ENCODE peak calls at places on chromosomes 6 and 20, in ten cellular contexts. S, U, Y, L, F, I, O, Z, E and X are unnamed samples.

GRCh38 chr6:54441687-54442248 is 133.5 kb downstream of the TINAG start:
- DNase-seq in S (no peak), U (no peak), Y (no peak), L (no peak), F (no peak), I (no peak), O (no peak), Z (no peak), E (no peak), X (no peak)

GRCh38 chr6:130744601-130745382 is 82.4 kb upstream of the SMLR1 start:
- DNase-seq in S (no peak), U (no peak), Y (no peak), L (no peak), F (no peak), I (no peak), O (no peak), Z (peak), E (no peak), X (no peak)

GRCh38 chr6:56902551-56903464 is 52.1 kb upstream of the BEND6 start:
- DNase-seq in S (peak), U (peak), Y (no peak), L (no peak), F (peak), I (no peak), O (no peak), Z (peak), E (peak), X (peak)

GRCh38 chr6:140784573-140784972 is 1348.2 kb upstream of the GJE1 start:
- DNase-seq in S (peak), U (no peak), Y (no peak), L (no peak), F (peak), I (no peak), O (peak), Z (no peak), E (no peak), X (no peak)

GRCh38 chr6:128275681-128276080 is 244.7 kb downstream of the PTPRK start:
- DNase-seq in S (peak), U (no peak), Y (no peak), L (no peak), F (peak), I (no peak), O (no peak), Z (no peak), E (no peak), X (no peak)

GRCh38 chr6:7479801-7480266 is 61.6 kb upstream of the DSP start:
- DNase-seq in S (peak), U (no peak), Y (no peak), L (peak), F (peak), I (no peak), O (peak), Z (no peak), E (peak), X (peak)

GRCh38 chr20:46752639-46753235 is 43.3 kb downstream of the SLC2A10 start:
- DNase-seq in S (peak), U (peak), Y (no peak), L (no peak), F (peak), I (peak), O (no peak), Z (peak), E (peak), X (no peak)

GRCh38 chr20:37343212-37343993 is 2.5 kb upstream of the SRC start:
- DNase-seq in S (no peak), U (no peak), Y (peak), L (no peak), F (no peak), I (no peak), O (no peak), Z (no peak), E (no peak), X (no peak)

GRCh38 chr6:110815260-110816109 is at the start of gene CDK19:
- DNase-seq in S (peak), U (peak), Y (peak), L (peak), F (peak), I (peak), O (peak), Z (peak), E (peak), X (peak)

GRCh38 chr20:59603727-59604608 is at the start of gene PHACTR3:
- DNase-seq in S (no peak), U (no peak), Y (no peak), L (no peak), F (no peak), I (no peak), O (no peak), Z (peak), E (no peak), X (no peak)

GRCh38 chr6:56539503-56540105 is 103.1 kb downstream of the DST start:
- DNase-seq in S (no peak), U (no peak), Y (no peak), L (no peak), F (no peak), I (no peak), O (no peak), Z (no peak), E (no peak), X (no peak)

GRCh38 chr6:131807321-131807643 is 538 bp upstream of the ENPP1 start:
- DNase-seq in S (no peak), U (no peak), Y (no peak), L (no peak), F (no peak), I (no peak), O (no peak), Z (no peak), E (no peak), X (no peak)

DNA sequence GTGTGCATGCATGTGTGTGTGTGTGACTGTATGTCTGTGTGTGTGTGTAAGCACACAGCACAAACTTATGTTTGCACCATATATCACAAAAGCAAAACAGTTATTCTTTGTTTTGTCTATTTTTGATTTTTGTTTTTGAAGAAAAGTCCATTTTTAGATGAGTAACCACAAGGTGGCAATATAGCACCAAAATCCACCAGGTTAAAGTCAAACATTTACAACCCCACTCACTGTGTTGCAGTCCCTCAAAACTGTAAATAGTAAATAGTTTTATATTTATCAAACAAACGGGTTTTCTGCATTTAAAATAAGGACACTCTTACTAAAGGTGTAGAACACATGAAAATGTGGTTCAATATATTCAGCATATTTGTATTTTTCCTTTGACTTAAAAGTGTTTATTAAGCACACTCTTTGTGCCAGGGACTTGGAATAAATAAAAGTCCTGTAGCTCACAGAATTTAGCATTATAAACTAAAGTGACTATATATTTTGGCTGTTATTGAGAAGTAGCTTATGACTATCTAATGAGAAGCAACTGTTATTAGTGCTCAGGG is 118.5 kb downstream of the GFRAL start:
- DNase-seq in S (peak), U (no peak), Y (no peak), L (no peak), F (peak), I (no peak), O (no peak), Z (peak), E (no peak), X (no peak)
- TF ChIP-seq CTCF in S (peak), U (peak), Y (peak), L (peak), F (peak), I (peak), O (no peak), Z (peak), E (peak), X (peak)

DNA sequence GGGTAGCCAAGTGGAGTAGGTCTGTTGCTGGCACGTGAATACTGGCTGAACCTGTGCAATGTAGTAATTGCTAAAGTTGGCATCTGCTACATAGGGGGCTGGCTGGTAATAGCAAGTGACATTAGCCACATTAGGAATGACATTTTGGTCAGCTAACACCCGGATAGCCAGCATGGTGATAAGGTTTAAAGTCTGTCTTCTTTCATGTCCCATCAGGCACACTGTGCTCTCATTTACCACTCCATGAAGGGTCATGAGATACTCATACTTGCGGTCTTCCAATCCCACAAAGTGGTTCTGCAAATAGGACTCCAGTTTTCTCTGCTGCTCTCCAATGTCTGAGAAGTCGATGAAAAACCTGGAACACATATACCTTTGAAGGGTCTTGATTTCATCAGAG is 2.8 kb downstream of the TENT5A start:
- DNase-seq in S (peak), U (no peak), Y (no peak), L (no peak), F (no peak), I (no peak), O (no peak), Z (no peak), E (no peak), X (no peak)
- H3K4me3 ChIP-seq in S (peak), U (peak), Y (peak), L (peak), F (peak), I (no peak), O (no peak), Z (peak), E (no peak), X (peak)

DNA sequence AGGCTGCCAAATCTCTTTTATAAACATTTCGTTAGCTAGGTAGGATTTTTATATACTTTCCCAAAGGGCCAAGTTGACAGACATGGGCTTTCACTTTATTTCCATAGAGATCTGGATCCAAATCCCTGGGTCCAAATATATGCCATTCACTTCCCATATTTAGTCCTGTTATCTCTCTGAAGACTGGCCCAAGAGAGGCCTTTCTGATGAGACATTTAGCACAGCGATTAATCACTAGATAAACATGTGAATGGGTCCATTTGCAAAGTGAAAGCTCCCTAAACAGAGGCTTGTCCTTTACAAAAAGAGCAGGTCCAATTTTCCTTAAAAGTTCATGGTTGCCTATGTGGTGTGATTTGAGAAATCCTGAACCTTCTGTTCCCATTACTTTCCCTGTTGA is 132.6 kb downstream of the TRMT11 start:
- DNase-seq in S (peak), U (no peak), Y (no peak), L (no peak), F (peak), I (no peak), O (no peak), Z (no peak), E (no peak), X (no peak)
- TF ChIP-seq CTCF in S (no peak), U (no peak), Y (no peak), L (no peak), F (no peak), I (no peak), O (no peak), Z (no peak), E (no peak), X (no peak)

DNA sequence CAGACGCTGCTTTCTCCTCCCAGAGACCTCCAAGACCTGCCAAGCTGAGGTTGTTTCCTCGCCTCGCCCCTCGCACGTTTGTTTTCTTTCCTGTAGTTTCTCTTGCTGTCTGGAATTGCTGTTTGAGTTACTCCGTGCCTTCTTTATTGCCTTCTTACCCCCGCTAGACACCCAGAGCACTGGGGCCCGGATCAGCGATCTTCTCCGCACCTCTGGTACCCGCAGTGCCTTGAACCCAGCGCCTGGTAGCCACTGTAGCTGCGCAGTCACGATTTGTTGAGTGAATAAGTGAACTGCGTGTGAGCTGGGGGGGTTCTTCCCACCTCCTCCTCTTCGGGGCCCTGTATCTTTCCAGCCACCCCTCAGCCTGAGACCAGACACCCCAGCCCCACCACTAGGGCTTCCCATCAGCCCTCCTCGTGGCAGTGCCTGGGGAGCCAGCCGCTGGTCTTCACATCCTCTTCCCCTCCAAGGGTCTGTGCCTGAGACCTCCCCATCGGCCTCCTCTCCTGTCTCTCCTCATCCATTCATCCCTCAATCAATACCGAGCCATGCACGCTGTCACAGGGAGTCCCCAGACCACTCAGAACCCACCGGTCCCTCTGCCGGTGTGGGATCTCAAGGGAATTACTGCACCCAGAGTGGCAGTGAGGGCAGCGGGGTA is 849 bp upstream of the BMP7 start:
- DNase-seq in S (no peak), U (no peak), Y (no peak), L (no peak), F (no peak), I (no peak), O (no peak), Z (peak), E (no peak), X (no peak)
- H3K4me3 ChIP-seq in S (no peak), U (no peak), Y (no peak), L (no peak), F (no peak), I (no peak), O (no peak), Z (peak), E (peak), X (no peak)

GRCh38 chr20:38581830-38582358 is 897 bp downstream of the ADIG start:
- DNase-seq in S (no peak), U (no peak), Y (no peak), L (no peak), F (no peak), I (no peak), O (no peak), Z (no peak), E (no peak), X (no peak)

GRCh38 chr20:38588303-38588702 is 7.3 kb downstream of the ADIG start:
- DNase-seq in S (no peak), U (no peak), Y (no peak), L (no peak), F (no peak), I (no peak), O (no peak), Z (no peak), E (no peak), X (no peak)

GRCh38 chr20:38586181-38586525 is 5.2 kb downstream of the ADIG start:
- DNase-seq in S (no peak), U (no peak), Y (no peak), L (no peak), F (no peak), I (no peak), O (no peak), Z (no peak), E (no peak), X (no peak)

GRCh38 chr20:38583306-38583705 is 2.3 kb downstream of the ADIG start:
- DNase-seq in S (no peak), U (no peak), Y (no peak), L (no peak), F (no peak), I (no peak), O (no peak), Z (no peak), E (no peak), X (no peak)

DNA sequence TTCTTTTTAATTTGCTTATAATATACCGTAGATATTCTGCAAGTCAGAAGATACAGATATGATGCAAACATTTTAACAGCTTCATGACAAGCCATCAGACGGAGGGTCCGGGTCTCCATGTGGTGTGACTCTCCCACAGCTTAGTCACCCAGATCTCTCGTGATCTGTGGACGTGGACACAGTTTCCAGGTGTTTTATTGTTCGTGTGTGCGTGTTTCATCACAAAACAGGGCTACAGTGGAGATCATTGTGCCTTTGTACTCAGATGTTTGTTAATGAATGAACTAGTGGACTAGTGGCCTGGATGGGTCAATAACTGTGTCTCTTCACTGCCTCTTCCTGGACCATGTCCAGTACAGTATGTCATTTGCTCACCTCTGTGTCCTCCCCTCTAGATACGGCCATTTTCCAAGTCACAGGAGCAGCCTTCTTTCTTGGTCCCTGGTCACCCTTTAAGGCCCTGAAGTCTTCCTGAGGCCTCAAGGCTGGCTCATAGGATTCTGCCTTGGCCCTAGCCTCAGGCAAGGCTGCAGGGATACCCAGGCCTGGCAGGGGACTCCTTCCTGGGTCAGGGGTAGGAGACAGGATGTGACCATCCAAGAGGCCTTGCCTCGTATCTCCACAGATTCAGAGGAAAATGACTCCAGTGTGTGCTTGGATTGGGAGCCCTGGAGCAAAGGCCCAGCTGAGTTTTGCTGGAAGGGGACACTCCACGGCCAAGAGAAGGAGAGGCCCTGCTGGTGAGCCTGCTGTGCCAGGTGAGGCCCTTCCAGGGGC is 4.6 kb downstream of the ADIG start:
- DNase-seq in S (no peak), U (no peak), Y (no peak), L (no peak), F (no peak), I (no peak), O (no peak), Z (no peak), E (no peak), X (no peak)
- TF ChIP-seq CTCF in S (no peak), U (no peak), Y (no peak), L (no peak), F (no peak), I (no peak), O (no peak), Z (no peak), E (no peak), X (no peak)

GRCh38 chr6:17703256-17703694 is 3.5 kb downstream of the NUP153 start:
- DNase-seq in S (peak), U (peak), Y (no peak), L (no peak), F (peak), I (peak), O (peak), Z (no peak), E (no peak), X (no peak)
- H3K4me3 ChIP-seq in S (no peak), U (no peak), Y (no peak), L (no peak), F (no peak), I (peak), O (no peak), Z (no peak), E (no peak), X (no peak)